ENCODE peak calls at places on chromosomes 6 and 20, in five cellular contexts. K is CD8-positive, alpha-beta memory T cell; O is CD4-positive, alpha-beta memory T cell; W is uterus; I is colonic mucosa. L is an unnamed sample. For H3K27me3 and H3K36me3, the result is how much of the 10 kb centered on the place peaks cover.

GRCh38 chr6:37809144-37809543 is 10.4 kb upstream of the ZFAND3 start:
- DNase-seq in K (no peak), O (no peak), W (no peak), I (no peak), L (no peak)

GRCh38 chr20:48733296-48733790 is 94.5 kb downstream of the PREX1 start:
- DNase-seq in K (no peak), O (no peak), W (no peak), I (no peak), L (peak)

GRCh38 chr6:170271771-170272314 is 19.0 kb downstream of the DLL1 start:
- DNase-seq in K (peak), O (peak), W (no peak), I (peak), L (no peak)

GRCh38 chr6:29589423-29590048 is 4.6 kb downstream of the OR2H2 start:
- DNase-seq in K (peak), O (peak), W (peak), I (peak), L (peak)

GRCh38 chr20:58864346-58864745 is 11.8 kb downstream of the GNAS start:
- DNase-seq in K (no peak), O (no peak), W (no peak), I (no peak), L (no peak)

GRCh38 chr6:168181776-168182765 is 103.1 kb upstream of the FRMD1 start:
- DNase-seq in K (no peak), O (no peak), W (no peak), I (peak), L (no peak)

GRCh38 chr6:142700676-142701185 is 244.2 kb downstream of the HIVEP2 start:
- DNase-seq in K (no peak), O (no peak), W (no peak), I (no peak), L (peak)

GRCh38 chr20:52652271-52652670 is 319.9 kb upstream of the TSHZ2 start:
- DNase-seq in K (no peak), O (no peak), W (no peak), I (no peak), L (no peak)

GRCh38 chr6:143575440-143575839 is 63.9 kb upstream of the FUCA2 start:
- DNase-seq in K (peak), O (peak), W (peak), I (peak), L (peak)

GRCh38 chr6:136077834-136078576 is 172.1 kb downstream of the MTFR2 start:
- DNase-seq in K (no peak), O (no peak), W (no peak), I (no peak), L (peak)

GRCh38 chr6:144305985-144306384 is 20.9 kb downstream of the UTRN start:
- DNase-seq in K (peak), O (peak), W (no peak), I (no peak), L (peak)

GRCh38 chr20:57403216-57403615 is 12.0 kb downstream of the RBM38 start:
- DNase-seq in K (no peak), O (no peak), W (no peak), I (no peak), L (no peak)

GRCh38 chr6:163536770-163537169 is 122.3 kb downstream of the QKI start:
- DNase-seq in K (no peak), O (no peak), W (no peak), I (no peak), L (no peak)

GRCh38 chr20:43744121-43744520 is 17.3 kb upstream of the GTSF1L start:
- DNase-seq in K (no peak), O (no peak), W (no peak), I (no peak), L (no peak)

GRCh38 chr20:11676618-11677289 is 240.9 kb upstream of the BTBD3 start:
- DNase-seq in K (no peak), O (no peak), W (no peak), I (peak), L (peak)

GRCh38 chr6:102736941-102737368 is 1343.4 kb downstream of the GRIK2 start:
- DNase-seq in K (no peak), O (no peak), W (no peak), I (no peak), L (no peak)

GRCh38 chr6:66897576-66897975 is 1190.5 kb upstream of the EYS start:
- DNase-seq in K (no peak), O (no peak), W (no peak), I (no peak), L (no peak)

GRCh38 chr20:64192406-64192805 is 28.2 kb downstream of the MYT1 start:
- DNase-seq in K (no peak), O (no peak), W (no peak), I (no peak), L (no peak)

GRCh38 chr6:42264852-42265390 is 47.3 kb upstream of the MRPS10 start:
- DNase-seq in K (no peak), O (no peak), W (no peak), I (no peak), L (no peak)

GRCh38 chr20:21901470-21902275 is 196.2 kb downstream of the PAX1 start:
- DNase-seq in K (no peak), O (no peak), W (peak), I (peak), L (no peak)

GRCh38 chr20:33433465-33433864 is 10.1 kb downstream of the SNTA1 start:
- DNase-seq in K (no peak), O (no peak), W (no peak), I (no peak), L (no peak)

GRCh38 chr20:32988008-32988407 is 16.2 kb downstream of the SUN5 start:
- DNase-seq in K (no peak), O (no peak), W (no peak), I (no peak), L (no peak)

GRCh38 chr6:9412951-9413559 is 977.7 kb upstream of the SLC35B3 start:
- DNase-seq in K (no peak), O (no peak), W (no peak), I (peak), L (peak)

GRCh38 chr20:50824137-50824536 is 29.3 kb downstream of the BCAS4 start:
- DNase-seq in K (no peak), O (no peak), W (peak), I (peak), L (peak)

GRCh38 chr6:164507197-164507957 is 802.0 kb downstream of the C6orf118 start:
- DNase-seq in K (no peak), O (no peak), W (peak), I (no peak), L (no peak)

GRCh38 chr6:167142433-167142761 is 15.4 kb downstream of the GPR31 start:
- DNase-seq in K (no peak), O (no peak), W (no peak), I (no peak), L (no peak)
- H3K27me3 ChIP-seq in K (under half), O (under half), W (under half), I (under half), L (half or more)

GRCh38 chr6:157764346-157765068 is 58.5 kb upstream of the SNX9 start:
- DNase-seq in K (peak), O (peak), W (peak), I (peak), L (peak)
- H3K4me3 ChIP-seq in K (peak), O (peak), W (no peak), I (no peak), L (peak)

DNA sequence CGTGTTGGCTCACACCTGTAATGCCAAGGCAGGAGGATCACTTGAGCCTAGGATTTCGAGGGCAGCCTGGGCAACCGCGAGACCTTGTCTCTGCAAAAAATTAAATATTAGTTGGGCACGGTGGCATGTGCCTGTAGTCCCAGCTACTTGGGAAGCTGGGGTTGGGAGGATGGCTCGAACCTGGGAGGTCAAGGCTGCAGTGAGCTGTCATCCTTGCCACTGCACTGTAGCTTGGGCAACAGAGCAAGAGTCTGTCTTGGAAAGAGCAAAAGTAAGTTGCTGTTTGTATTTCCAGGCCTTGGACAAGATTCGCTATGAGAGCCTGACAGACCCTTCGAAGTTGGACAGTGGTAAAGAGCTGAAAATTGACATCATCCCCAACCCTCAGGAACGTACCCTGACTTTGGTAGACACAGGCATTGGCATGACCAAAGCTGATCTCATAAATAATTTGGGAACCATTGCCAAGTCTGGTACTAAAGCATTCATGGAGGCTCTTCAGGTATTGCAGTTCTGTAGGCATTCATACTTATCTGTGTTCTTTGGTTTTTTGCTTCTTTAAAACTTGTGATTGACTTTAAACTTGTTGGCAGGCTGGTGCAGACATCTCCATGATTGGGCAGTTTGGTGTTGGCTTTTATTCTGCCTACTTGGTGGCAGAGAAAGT is 2.3 kb downstream of the HSP90AB1 start:
- DNase-seq in K (no peak), O (no peak), W (no peak), I (no peak), L (no peak)
- H3K36me3 ChIP-seq in K (half or more), O (under half), W (under half), I (under half), L (half or more)

DNA sequence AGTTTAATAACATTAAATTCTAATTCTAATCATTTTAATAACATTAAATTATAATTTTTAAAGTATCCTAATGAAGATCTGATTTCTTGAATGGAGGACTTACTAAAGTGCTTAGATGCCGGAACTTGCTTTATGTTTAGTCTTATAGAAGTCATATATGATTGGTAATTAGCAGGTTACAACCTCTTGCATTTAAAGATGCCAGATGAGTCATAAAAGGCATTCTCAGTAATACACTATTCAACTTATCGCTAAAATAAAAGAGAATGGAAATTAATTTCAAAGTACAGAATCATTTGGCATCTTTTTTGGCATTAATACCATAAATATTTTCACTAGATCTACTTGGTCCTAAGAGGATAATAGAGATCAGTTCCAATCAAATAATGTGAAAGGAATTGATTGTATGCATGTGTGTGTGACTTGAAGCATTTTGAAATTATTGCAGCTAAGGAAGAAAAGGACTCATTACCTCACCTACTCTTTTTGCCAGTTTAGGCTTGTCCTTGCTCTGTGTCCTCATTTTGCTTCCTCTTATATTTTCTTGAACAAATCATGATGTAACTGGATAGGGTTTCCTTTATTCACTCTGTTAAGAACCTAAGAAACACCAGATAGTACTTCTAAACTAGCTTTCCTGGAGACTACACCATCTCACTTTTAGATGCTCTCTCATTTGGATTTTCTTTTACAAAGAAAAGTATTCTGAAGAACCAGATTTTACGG is 2.7 kb downstream of the COL21A1 start:
- DNase-seq in K (no peak), O (no peak), W (no peak), I (no peak), L (no peak)
- H3K27me3 ChIP-seq in K (under half), O (under half), W (under half), I (under half), L (under half)

GRCh38 chr20:47412073-47412472 is 55.6 kb upstream of the ZMYND8 start:
- DNase-seq in K (no peak), O (no peak), W (no peak), I (no peak), L (no peak)

GRCh38 chr20:47405775-47406325 is 49.4 kb upstream of the ZMYND8 start:
- DNase-seq in K (no peak), O (no peak), W (no peak), I (no peak), L (no peak)

GRCh38 chr20:47413189-47413588 is 56.7 kb upstream of the ZMYND8 start:
- DNase-seq in K (no peak), O (no peak), W (no peak), I (no peak), L (no peak)

GRCh38 chr20:47406849-47407682 is 50.6 kb upstream of the ZMYND8 start:
- DNase-seq in K (no peak), O (no peak), W (no peak), I (no peak), L (peak)

DNA sequence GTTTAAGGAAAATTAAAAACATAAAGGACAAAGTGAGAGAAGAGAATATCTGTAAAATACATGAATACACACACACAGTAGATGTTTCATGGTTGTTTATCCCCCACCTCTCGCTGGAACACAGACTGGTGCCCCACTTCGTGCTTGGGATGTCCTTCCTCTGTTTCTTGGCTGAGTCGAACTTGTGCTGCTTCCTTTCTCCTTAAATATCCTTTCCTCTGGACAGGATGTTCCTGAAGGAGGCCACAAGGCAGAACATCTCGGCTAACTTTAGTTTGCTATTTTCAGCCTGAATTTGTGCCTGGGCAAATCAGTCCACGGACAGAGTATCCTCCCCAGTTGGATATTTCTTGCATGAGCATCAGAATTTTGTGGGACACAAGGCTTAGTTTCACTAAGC is 54.7 kb upstream of the ZMYND8 start:
- DNase-seq in K (no peak), O (no peak), W (no peak), I (no peak), L (peak)
- H3K4me3 ChIP-seq in K (no peak), O (no peak), W (no peak), I (no peak), L (no peak)

L was measured in adipocyte.